ENCODE peak calls at places on chromosomes 2 and 18, in six cellular contexts. J, C, X, E, Y and N are unnamed samples.

GRCh38 chr2:85137131-85137530 is 3.9 kb downstream of the TCF7L1 start:
- DNase-seq in Y (no peak), X (no peak), C (no peak), J (no peak), E (no peak), N (no peak)

GRCh38 chr2:24076849-24077534 is 866 bp upstream of the SF3B6 start:
- DNase-seq in J (no peak), Y (no peak), E (no peak), X (no peak), C (no peak), N (no peak)

GRCh38 chr18:58225101-58225500 is 181.1 kb downstream of the NEDD4L start:
- DNase-seq in C (no peak), J (peak; percentile 71), E (no peak), X (peak; percentile 23), Y (no peak), N (no peak)

GRCh38 chr2:69241039-69241586 is 145.9 kb downstream of the GFPT1 start:
- DNase-seq in Y (no peak), J (no peak), E (no peak), C (no peak), X (no peak), N (no peak)

GRCh38 chr2:24220534-24221281 is 45.9 kb downstream of the FAM228A start:
- DNase-seq in C (no peak), Y (no peak), X (no peak), J (no peak), E (no peak), N (no peak)

GRCh38 chr2:45821558-45822271 is 170.2 kb downstream of the PRKCE start:
- DNase-seq in X (no peak), E (no peak), C (no peak), Y (peak; percentile 66), J (no peak), N (no peak)

GRCh38 chr18:32450874-32451273 is 19.8 kb downstream of the GAREM1 start:
- DNase-seq in Y (no peak), X (no peak), J (no peak), C (no peak), E (no peak), N (no peak)

GRCh38 chr2:226791056-226791486 is 8.5 kb downstream of the IRS1 start:
- DNase-seq in C (no peak), J (peak; percentile 30), X (no peak), E (no peak), Y (no peak), N (no peak)

GRCh38 chr18:37222383-37223378 is 342.9 kb downstream of the CELF4 start:
- DNase-seq in X (no peak), C (no peak), J (no peak), Y (no peak), E (no peak), N (no peak)

GRCh38 chr18:6111726-6112125 is 216.4 kb upstream of the TMEM200C start:
- DNase-seq in E (no peak), X (no peak), J (no peak), Y (no peak), C (no peak), N (no peak)

GRCh38 chr18:75070625-75071483 is 138.1 kb downstream of the PTGR3 start:
- DNase-seq in Y (peak; percentile 74), E (no peak), X (peak; percentile 52), C (no peak), J (peak; percentile 37), N (peak; percentile 44)

GRCh38 chr2:120729410-120730052 is 6.1 kb upstream of the GLI2 start:
- DNase-seq in X (no peak), C (no peak), Y (no peak), J (no peak), E (no peak), N (no peak)

GRCh38 chr2:213108308-213108707 is 43.1 kb downstream of the IKZF2 start:
- DNase-seq in X (no peak), E (no peak), J (no peak), C (no peak), Y (no peak), N (no peak)

GRCh38 chr2:15784106-15784885 is 156.1 kb upstream of the MYCN start:
- DNase-seq in E (no peak), C (no peak), Y (no peak), J (no peak), X (no peak), N (no peak)

GRCh38 chr18:49650426-49650891 is 88.6 kb downstream of the LIPG start:
- DNase-seq in J (no peak), X (no peak), Y (no peak), E (no peak), C (no peak), N (no peak)

GRCh38 chr18:49655266-49656097 is 93.6 kb downstream of the LIPG start:
- DNase-seq in Y (no peak), J (no peak), X (no peak), C (no peak), E (no peak), N (no peak)

GRCh38 chr18:49651033-49651432 is 89.2 kb downstream of the LIPG start:
- DNase-seq in E (no peak), X (no peak), Y (no peak), C (no peak), J (no peak), N (no peak)

GRCh38 chr18:49654347-49654746 is 92.5 kb downstream of the LIPG start:
- DNase-seq in J (no peak), Y (no peak), C (no peak), X (no peak), E (no peak), N (no peak)

GRCh38 chr18:49652841-49653240 is 91.0 kb downstream of the LIPG start:
- DNase-seq in E (no peak), Y (no peak), C (no peak), X (no peak), J (no peak), N (no peak)
- TF ChIP-seq TAF1 in E (no peak), Y (no peak), C (no peak), X (no peak), J (no peak), N (no peak)

DNA sequence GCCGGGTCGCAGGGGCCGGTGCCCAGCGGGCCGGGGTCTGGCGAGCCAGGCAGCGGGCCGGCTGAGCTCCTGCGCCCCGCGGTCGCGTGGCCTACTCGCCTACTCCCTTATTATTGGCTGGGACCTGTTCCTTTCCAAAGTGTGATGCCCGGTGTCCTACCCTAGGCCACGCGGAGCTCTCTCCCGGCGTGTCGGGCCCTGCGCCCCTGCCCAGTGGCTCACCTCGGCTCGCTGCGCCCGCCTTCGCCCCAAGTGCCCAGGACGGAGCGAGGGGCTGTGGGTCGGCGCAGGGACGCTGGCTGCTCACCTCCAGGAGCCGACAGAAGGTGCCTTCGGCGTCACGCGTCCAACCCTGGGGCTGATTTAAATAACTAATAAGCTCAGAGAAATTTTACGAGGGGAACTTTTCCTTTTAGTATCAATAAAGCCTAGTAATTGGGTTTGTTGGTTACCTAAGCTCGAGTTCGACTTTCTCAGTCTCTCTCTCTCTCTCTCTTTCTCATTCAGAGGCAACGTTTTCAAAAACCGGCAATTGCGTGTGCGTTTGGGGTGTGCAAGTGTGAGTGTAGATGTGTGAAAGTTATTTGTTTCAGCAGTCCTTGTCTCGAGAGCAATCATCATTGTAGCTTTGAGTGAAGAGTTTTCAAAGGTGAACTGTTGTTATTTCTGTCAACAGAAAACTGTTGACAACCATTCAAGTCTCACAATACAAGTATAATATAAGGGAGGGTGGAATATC is 7.0 kb upstream of the SATB2 start:
- DNase-seq in X (no peak), C (no peak), Y (no peak), J (no peak), E (no peak), N (no peak)
- TF ChIP-seq POLR2A in X (no peak), C (no peak), Y (no peak), J (no peak), E (no peak), N (no peak)

DNA sequence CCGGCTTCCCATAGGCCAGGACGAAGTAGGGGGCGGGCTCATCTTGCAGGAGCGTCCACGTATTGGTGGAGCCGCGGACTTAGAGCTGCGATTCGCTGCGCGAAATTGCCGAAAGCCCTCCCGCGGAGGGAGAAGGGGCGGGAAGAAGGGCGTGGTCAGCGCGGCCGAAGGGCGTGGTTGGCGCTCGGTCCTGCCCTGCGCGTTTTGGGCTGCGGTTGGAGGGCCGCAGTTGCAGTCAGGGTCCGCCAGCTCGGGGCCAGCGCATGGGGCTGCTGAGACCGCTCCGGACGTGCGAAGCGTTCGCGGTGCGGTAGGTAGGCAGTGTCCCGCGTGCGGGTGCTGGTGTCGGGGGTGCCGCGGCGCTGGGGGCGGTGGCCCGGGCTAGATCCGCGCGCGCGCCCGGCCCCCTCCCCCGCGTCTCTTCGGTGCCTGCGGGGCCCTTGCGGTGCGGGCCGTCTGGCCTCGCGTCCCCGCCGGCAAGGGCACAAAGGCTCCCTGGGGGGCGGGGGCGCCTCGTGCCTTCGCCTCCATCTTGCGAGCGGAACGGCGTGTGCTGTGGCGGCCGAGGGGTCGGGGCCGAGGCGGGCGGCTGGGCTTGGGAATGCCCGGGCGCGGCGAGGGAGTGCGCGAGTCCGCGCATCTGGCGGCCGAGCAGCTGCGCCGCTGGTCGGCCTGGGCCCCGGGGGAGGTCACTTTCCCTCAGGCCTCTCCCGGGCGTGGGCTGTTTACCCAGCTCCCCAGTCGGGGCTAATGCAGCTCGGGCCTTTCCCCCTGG is at the start of gene CEP68:
- DNase-seq in E (peak; percentile 96), C (peak; percentile 98), J (peak; percentile 90), X (peak; percentile 91), Y (peak; percentile 98), N (peak; percentile 95)
- TF ChIP-seq POLR2AphosphoS5 in E (no peak), C (peak; percentile 99), J (peak; percentile 65), X (peak; percentile 73), Y (peak; percentile 94), N (peak; percentile 73)

GRCh38 chr2:151729837-151730236 is 4.4 kb downstream of the NEB start:
- DNase-seq in X (no peak), Y (no peak), C (no peak), E (no peak), J (no peak), N (no peak)

GRCh38 chr2:151728736-151729415 is 5.4 kb downstream of the NEB start:
- DNase-seq in Y (no peak), X (no peak), C (no peak), J (no peak), E (no peak), N (no peak)

GRCh38 chr2:151729416-151729811 is 4.9 kb downstream of the NEB start:
- DNase-seq in E (no peak), J (no peak), X (no peak), Y (no peak), C (no peak), N (no peak)

GRCh38 chr2:151727593-151728552 is 6.4 kb downstream of the NEB start:
- DNase-seq in Y (no peak), J (no peak), X (no peak), E (no peak), C (no peak), N (no peak)

GRCh38 chr2:151730242-151730975 is 3.9 kb downstream of the NEB start:
- DNase-seq in Y (no peak), C (no peak), E (no peak), J (no peak), X (peak; percentile 9), N (no peak)
- TF ChIP-seq TAF1 in Y (no peak), C (no peak), E (no peak), J (no peak), X (no peak), N (no peak)